ENCODE peak calls at places on chromosomes 12 and 14, in five cellular contexts. H is neural crest cell; P is stimulated activated CD8-positive, alpha-beta memory T cell treated with anti-CD3 and anti-CD28 coated beads, Interleukin-12 subunit alpha, Interleukin-12 subunit beta, amount 100 ng/mL, for 4 hours; F is GM12865; E is AG04450. G is an unnamed sample.

GRCh38 chr12:38911611-38912010 is 6.2 kb upstream of the CPNE8 start:
- DNase-seq in P (no peak), E (no peak), H (no peak), F (no peak), G (no peak)

GRCh38 chr12:78885466-78885865 is 20.9 kb downstream of the SYT1 start:
- DNase-seq in H (no peak), P (no peak), E (no peak), F (no peak), G (no peak)

GRCh38 chr12:49933793-49934192 is 16.7 kb upstream of the AQP2 start:
- DNase-seq in P (no peak), H (no peak), E (no peak), F (no peak), G (no peak)

GRCh38 chr12:32107376-32108267 is 975 bp downstream of the BICD1 start:
- DNase-seq in F (peak; percentile 26), P (no peak), E (no peak), H (peak; percentile 12), G (no peak)

GRCh38 chr12:104130760-104131159 is 7.2 kb downstream of the NFYB start:
- DNase-seq in E (no peak), H (no peak), P (no peak), F (no peak), G (no peak)

GRCh38 chr14:95126906-95127530 is 30.3 kb downstream of the DICER1 start:
- DNase-seq in F (no peak), E (no peak), P (no peak), H (no peak), G (no peak)

GRCh38 chr14:74577247-74577947 is 34.6 kb downstream of the LTBP2 start:
- DNase-seq in F (no peak), H (no peak), E (no peak), P (no peak), G (no peak)

GRCh38 chr12:83664650-83665049 is 977.9 kb downstream of the TMTC2 start:
- DNase-seq in F (no peak), P (no peak), H (no peak), E (no peak), G (no peak)

GRCh38 chr12:81136519-81136918 is 58.6 kb downstream of the ACSS3 start:
- DNase-seq in F (no peak), H (no peak), E (no peak), P (no peak), G (no peak)

GRCh38 chr14:95063391-95063790 is 93.9 kb downstream of the DICER1 start:
- DNase-seq in F (no peak), E (no peak), H (no peak), P (no peak), G (no peak)

GRCh38 chr12:8899835-8900234 is 14.5 kb upstream of the PHC1 start:
- DNase-seq in F (no peak), P (no peak), E (no peak), H (no peak), G (no peak)

GRCh38 chr12:25480145-25480544 is 72.9 kb downstream of the LMNTD1 start:
- DNase-seq in E (no peak), H (no peak), F (no peak), P (no peak), G (no peak)

GRCh38 chr12:56933826-56934625 is at the start of gene SDR9C7:
- DNase-seq in E (no peak), P (no peak), H (no peak), F (no peak), G (peak; percentile 18)

GRCh38 chr14:88695873-88696272 is 96.9 kb downstream of the EML5 start:
- DNase-seq in E (no peak), F (no peak), P (no peak), H (no peak), G (no peak)

GRCh38 chr12:3378655-3379054 is 112.3 kb upstream of the PRMT8 start:
- DNase-seq in H (no peak), E (no peak), P (no peak), F (no peak), G (no peak)

GRCh38 chr12:92719674-92720073 is 16.9 kb downstream of the PLEKHG7 start:
- DNase-seq in F (no peak), E (no peak), P (no peak), H (no peak), G (no peak)

GRCh38 chr12:131205534-131205933 is 251.8 kb downstream of the ADGRD1 start:
- DNase-seq in E (no peak), F (no peak), H (no peak), P (no peak), G (no peak)

GRCh38 chr14:68747366-68747765 is 45.5 kb downstream of the ZFP36L1 start:
- DNase-seq in F (no peak), H (no peak), P (no peak), E (no peak), G (no peak)

GRCh38 chr14:70186826-70187483 is 1.8 kb downstream of the SLC8A3 start:
- DNase-seq in H (no peak), P (no peak), E (no peak), F (peak; percentile 61), G (no peak)

GRCh38 chr12:84791444-84791843 is 121.2 kb downstream of the SLC6A15 start:
- DNase-seq in F (no peak), P (no peak), H (no peak), E (no peak), G (no peak)

GRCh38 chr12:5773550-5773949 is 171.5 kb downstream of the ANO2 start:
- DNase-seq in H (no peak), P (no peak), F (no peak), E (no peak), G (no peak)

GRCh38 chr12:120230326-120230973 is 29.5 kb upstream of the RPLP0 start:
- DNase-seq in P (no peak), H (no peak), E (peak; percentile 94), F (no peak), G (no peak)

GRCh38 chr12:111441107-111441928 is 35.6 kb downstream of the SH2B3 start:
- DNase-seq in H (no peak), E (no peak), P (no peak), F (no peak), G (no peak)

GRCh38 chr14:69328765-69329164 is 68.8 kb downstream of the GALNT16 start:
- DNase-seq in E (no peak), H (no peak), F (no peak), P (no peak), G (no peak)

GRCh38 chr12:100643246-100643645 is 69.8 kb downstream of the GAS2L3 start:
- DNase-seq in E (no peak), H (no peak), P (no peak), F (no peak), G (no peak)

GRCh38 chr12:52391618-52392002 is 6.2 kb upstream of the KRT84 start:
- DNase-seq in F (no peak), P (no peak), H (no peak), E (no peak), G (no peak)

GRCh38 chr12:48818831-48819590 is 715 bp downstream of the CACNB3 start:
- DNase-seq in H (no peak), P (peak; percentile 13), E (no peak), F (no peak), G (no peak)

GRCh38 chr14:99359906-99360305 is 87.9 kb upstream of the BCL11B start:
- DNase-seq in H (no peak), F (no peak), P (no peak), E (no peak), G (no peak)

GRCh38 chr14:100586520-100587247 is 533 bp downstream of the BEGAIN start:
- DNase-seq in P (no peak), E (no peak), F (no peak), H (no peak), G (no peak)

GRCh38 chr12:61574339-61574738 is 685.9 kb upstream of the USP15 start:
- DNase-seq in H (no peak), F (no peak), P (no peak), E (no peak), G (no peak)

GRCh38 chr12:116454950-116455447 is 104.2 kb upstream of the MAP1LC3B2 start:
- DNase-seq in E (peak; percentile 73), H (no peak), F (no peak), P (no peak), G (no peak)

GRCh38 chr14:52852810-52853521 is 61.6 kb upstream of the GNPNAT1 start:
- DNase-seq in P (no peak), E (no peak), F (no peak), H (no peak), G (peak; percentile 78)

GRCh38 chr12:90333384-90333783 is 621.6 kb downstream of the CCER1 start:
- DNase-seq in F (no peak), E (no peak), H (no peak), P (no peak), G (peak; percentile 67)

GRCh38 chr12:125650587-125650986 is 585.4 kb downstream of the AACS start:
- DNase-seq in H (no peak), P (no peak), F (no peak), E (no peak), G (no peak)